ENCODE peak calls at places on chromosomes 3 and 15, in four cellular contexts. H is right lobe of liver, R is stomach, E is upper lobe of right lung. A is an unnamed sample. For H3K4me1, the result is how much of the 10 kb centered on the place peaks cover.

GRCh38 chr15:68924866-68925599 is 5.3 kb upstream of the SPESP1 start:
- DNase-seq in E (peak), R (peak), H (peak), A (peak)

GRCh38 chr15:51097553-51098330 is 3.0 kb upstream of the TNFAIP8L3 start:
- DNase-seq in E (no peak), R (no peak), H (no peak), A (no peak)

GRCh38 chr3:32681811-32682210 is 3.2 kb upstream of the CNOT10 start:
- DNase-seq in H (no peak), E (no peak), R (no peak), A (no peak)

GRCh38 chr15:38707802-38708671 is 143.4 kb upstream of the RASGRP1 start:
- DNase-seq in R (peak), H (no peak), E (no peak), A (peak)

GRCh38 chr15:74584204-74584603 is 31.4 kb upstream of the CLK3 start:
- DNase-seq in R (no peak), E (no peak), H (no peak), A (no peak)

GRCh38 chr15:52653451-52653964 is 25.7 kb downstream of the ATOSA start:
- DNase-seq in H (no peak), R (no peak), E (no peak), A (peak)

GRCh38 chr3:37162501-37163245 is 11.7 kb downstream of the LRRFIP2 start:
- DNase-seq in R (no peak), H (no peak), E (no peak), A (no peak)

GRCh38 chr3:128170866-128171516 is 17.7 kb downstream of the EEFSEC start:
- DNase-seq in H (peak), R (peak), E (no peak), A (peak)

GRCh38 chr3:59549972-59550371 is 500.1 kb upstream of the CFAP20DC start:
- DNase-seq in R (no peak), E (no peak), H (no peak), A (no peak)

GRCh38 chr3:35549690-35550089 is 89.6 kb upstream of the ARPP21 start:
- DNase-seq in H (no peak), R (no peak), E (no peak), A (peak)

GRCh38 chr3:134904796-134905646 is 110.0 kb downstream of the EPHB1 start:
- DNase-seq in E (peak), H (peak), R (no peak), A (no peak)

GRCh38 chr3:138950006-138950644 is 3.1 kb downstream of the FOXL2NB start:
- DNase-seq in H (no peak), E (no peak), R (no peak), A (no peak)

GRCh38 chr3:42133500-42134298 is 42.5 kb downstream of the TRAK1 start:
- DNase-seq in H (no peak), R (no peak), E (no peak), A (no peak)

GRCh38 chr3:179414804-179415203 is 36.5 kb downstream of the GNB4 start:
- DNase-seq in E (no peak), H (no peak), R (no peak), A (no peak)

GRCh38 chr15:64536244-64536836 is 76.0 kb downstream of the ZNF609 start:
- DNase-seq in E (no peak), H (no peak), R (no peak), A (no peak)

GRCh38 chr3:81891056-81891455 is 129.6 kb upstream of the GBE1 start:
- DNase-seq in R (no peak), H (no peak), E (no peak), A (no peak)

GRCh38 chr3:45199837-45200648 is 26.0 kb downstream of the TMEM158 start:
- DNase-seq in E (no peak), H (no peak), R (no peak), A (peak)

GRCh38 chr15:38084289-38084688 is 149.8 kb downstream of the TMCO5A start:
- DNase-seq in H (no peak), E (no peak), R (no peak), A (no peak)

GRCh38 chr15:66905954-66906353 is 159.4 kb upstream of the SMAD3 start:
- DNase-seq in R (no peak), E (no peak), H (peak), A (no peak)

GRCh38 chr3:188821998-188822397 is 349.8 kb upstream of the TPRG1 start:
- DNase-seq in E (no peak), R (no peak), H (no peak), A (no peak)

GRCh38 chr3:122377975-122378374 is 5.1 kb downstream of the MIX23 start:
- DNase-seq in E (no peak), H (no peak), R (no peak), A (no peak)

GRCh38 chr3:109806929-109807328 is 469.6 kb upstream of the DPPA4 start:
- DNase-seq in H (no peak), E (no peak), R (no peak), A (no peak)

GRCh38 chr3:106673926-106674569 is 703.2 kb upstream of the CCDC54 start:
- DNase-seq in E (no peak), R (no peak), H (no peak), A (no peak)

GRCh38 chr3:31488475-31489017 is 44.2 kb upstream of the STT3B start:
- DNase-seq in R (no peak), E (no peak), H (no peak), A (no peak)

GRCh38 chr3:105686324-105686897 is 182.4 kb downstream of the CBLB start:
- DNase-seq in H (no peak), E (no peak), R (no peak), A (no peak)

GRCh38 chr15:90126457-90127435 is 24.5 kb upstream of the IDH2 start:
- DNase-seq in E (no peak), R (peak), H (peak), A (no peak)

GRCh38 chr3:14374444-14374883 is 27.9 kb upstream of the SLC6A6 start:
- DNase-seq in E (peak), H (no peak), R (no peak), A (peak)

GRCh38 chr15:60480149-60480548 is 1.2 kb upstream of the ICE2 start:
- DNase-seq in E (no peak), R (no peak), H (no peak), A (no peak)

GRCh38 chr3:48596157-48596556 is 1.0 kb upstream of the COL7A1 start:
- DNase-seq in R (no peak), H (no peak), E (no peak), A (no peak)

GRCh38 chr3:123782488-123782887 is 101.6 kb downstream of the MYLK start:
- DNase-seq in H (no peak), R (no peak), E (no peak), A (no peak)

GRCh38 chr3:156693166-156693565 is 18.8 kb downstream of the TIPARP start:
- DNase-seq in E (no peak), R (no peak), H (no peak), A (no peak)

GRCh38 chr3:52848617-52849016 is 13.8 kb upstream of the MUSTN1 start:
- DNase-seq in E (no peak), H (peak), R (no peak), A (no peak)

GRCh38 chr15:45402955-45403892 is 24.9 kb upstream of the GATM start:
- DNase-seq in E (peak), R (peak), H (peak), A (no peak)

GRCh38 chr3:61771976-61772375 is 210.6 kb downstream of the PTPRG start:
- DNase-seq in E (no peak), R (no peak), H (no peak), A (no peak)

GRCh38 chr3:114213262-114213668 is 24.1 kb downstream of the ZNF80 start:
- DNase-seq in E (no peak), R (no peak), H (no peak), A (no peak)

GRCh38 chr3:172063456-172064432 is 24.4 kb downstream of the FNDC3B start:
- DNase-seq in H (no peak), E (no peak), R (no peak), A (no peak)

GRCh38 chr3:172066880-172067778 is 27.8 kb downstream of the FNDC3B start:
- DNase-seq in E (no peak), R (no peak), H (no peak), A (no peak)

GRCh38 chr3:172065534-172065933 is 26.2 kb downstream of the FNDC3B start:
- DNase-seq in E (no peak), R (no peak), H (no peak), A (no peak)

GRCh38 chr3:172067837-172068440 is 28.6 kb downstream of the FNDC3B start:
- DNase-seq in E (no peak), R (no peak), H (no peak), A (no peak)

GRCh38 chr3:172065967-172066762 is 26.8 kb downstream of the FNDC3B start:
- DNase-seq in E (no peak), R (no peak), H (no peak), A (no peak)
- H3K4me1 ChIP-seq in E (half or more), R (half or more), H (under half), A (under half)

GRCh38 chr3:196207833-196208607 is 3.2 kb downstream of the ZDHHC19 start:
- DNase-seq in H (peak), R (no peak), E (peak), A (no peak)
- H3K4me3 ChIP-seq in H (peak), R (peak), E (peak), A (peak)

GRCh38 chr3:102206506-102207145 is 228.2 kb upstream of the ZPLD1 start:
- DNase-seq in R (peak), H (no peak), E (peak), A (no peak)
- H3K27ac ChIP-seq in R (peak), H (no peak), E (peak), A (no peak)

GRCh38 chr3:172840463-172840862 is 89.9 kb downstream of the ECT2 start:
- DNase-seq in R (no peak), E (no peak), H (no peak), A (no peak)
- H3K4me1 ChIP-seq in R (under half), E (under half), H (under half), A (under half)

A was measured in prostate gland.